ENCODE peak calls at places on chromosomes 5 and 9, in five cellular contexts. One of them, this sample, is unnamed.

GRCh38 chr9:95284667-95285066 is 32.8 kb downstream of the FANCC start:
- DNase-seq in K562: no peak
- DNase-seq in HepG2: no peak
- DNase-seq in SK-N-SH: no peak
- DNase-seq in fibroblast of lung: no peak
- DNase-seq in this sample: no peak

GRCh38 chr5:35308391-35308790 is 78.1 kb upstream of the PRLR start:
- DNase-seq in K562: no peak
- DNase-seq in HepG2: no peak
- DNase-seq in SK-N-SH: peak
- DNase-seq in fibroblast of lung: no peak
- DNase-seq in this sample: peak

GRCh38 chr5:112174959-112175594 is 244.0 kb downstream of the EPB41L4A start:
- DNase-seq in K562: peak
- DNase-seq in HepG2: peak
- DNase-seq in SK-N-SH: peak
- DNase-seq in fibroblast of lung: peak
- DNase-seq in this sample: peak

GRCh38 chr9:137382728-137383452 is 40.1 kb downstream of the EXD3 start:
- DNase-seq in K562: peak
- DNase-seq in HepG2: no peak
- DNase-seq in SK-N-SH: no peak
- DNase-seq in fibroblast of lung: no peak
- DNase-seq in this sample: peak

GRCh38 chr5:5371943-5372342 is 50.5 kb upstream of the ICE1 start:
- DNase-seq in K562: no peak
- DNase-seq in HepG2: no peak
- DNase-seq in SK-N-SH: no peak
- DNase-seq in fibroblast of lung: no peak
- DNase-seq in this sample: peak

GRCh38 chr5:150505041-150505511 is 2.9 kb upstream of the NDST1 start:
- DNase-seq in K562: no peak
- DNase-seq in HepG2: no peak
- DNase-seq in SK-N-SH: no peak
- DNase-seq in fibroblast of lung: no peak
- DNase-seq in this sample: no peak

GRCh38 chr5:176166427-176166826 is 71.8 kb upstream of the SIMC1 start:
- DNase-seq in K562: no peak
- DNase-seq in HepG2: no peak
- DNase-seq in SK-N-SH: no peak
- DNase-seq in fibroblast of lung: no peak
- DNase-seq in this sample: no peak

GRCh38 chr9:37243588-37244345 is 123.4 kb downstream of the ZCCHC7 start:
- DNase-seq in K562: no peak
- DNase-seq in HepG2: no peak
- DNase-seq in SK-N-SH: no peak
- DNase-seq in fibroblast of lung: no peak
- DNase-seq in this sample: no peak

GRCh38 chr5:119168401-119168800 is 97.5 kb downstream of the DMXL1 start:
- DNase-seq in K562: no peak
- DNase-seq in HepG2: no peak
- DNase-seq in SK-N-SH: no peak
- DNase-seq in fibroblast of lung: peak
- DNase-seq in this sample: no peak

GRCh38 chr5:67306997-67307580 is 110.5 kb upstream of the CD180 start:
- DNase-seq in K562: no peak
- DNase-seq in HepG2: no peak
- DNase-seq in SK-N-SH: no peak
- DNase-seq in fibroblast of lung: no peak
- DNase-seq in this sample: no peak

GRCh38 chr9:1046639-1047604 is 3.2 kb upstream of the DMRT2 start:
- DNase-seq in K562: no peak
- DNase-seq in HepG2: no peak
- DNase-seq in SK-N-SH: no peak
- DNase-seq in fibroblast of lung: no peak
- DNase-seq in this sample: no peak
- H3K9ac ChIP-seq in K562: no peak
- H3K9ac ChIP-seq in HepG2: no peak
- H3K9ac ChIP-seq in SK-N-SH: no peak
- H3K9ac ChIP-seq in fibroblast of lung: no peak
- H3K9ac ChIP-seq in this sample: no peak

DNA sequence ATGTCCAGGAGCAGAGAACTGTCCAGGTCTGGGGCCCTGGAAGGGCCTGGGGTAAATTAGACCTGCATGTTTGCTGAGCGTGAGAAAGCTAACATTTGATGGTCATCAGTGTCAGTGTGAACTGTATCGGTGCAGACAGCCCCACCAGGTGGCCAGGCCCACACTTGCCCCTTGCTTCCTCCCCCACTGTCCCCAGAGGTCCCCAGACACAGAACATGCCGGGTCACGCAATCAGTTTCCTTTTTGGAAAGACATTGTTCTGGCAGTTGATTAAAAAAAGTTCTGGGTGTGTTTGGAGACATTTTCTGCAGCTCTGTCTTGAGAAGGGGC is 1.5 kb downstream of the NKD2 start:
- DNase-seq in K562: no peak
- DNase-seq in HepG2: peak
- DNase-seq in SK-N-SH: no peak
- DNase-seq in fibroblast of lung: no peak
- DNase-seq in this sample: no peak
- TF ChIP-seq CTCF in K562: peak
- TF ChIP-seq CTCF in HepG2: peak
- TF ChIP-seq CTCF in SK-N-SH: no peak
- TF ChIP-seq CTCF in fibroblast of lung: no peak
- TF ChIP-seq CTCF in this sample: peak

DNA sequence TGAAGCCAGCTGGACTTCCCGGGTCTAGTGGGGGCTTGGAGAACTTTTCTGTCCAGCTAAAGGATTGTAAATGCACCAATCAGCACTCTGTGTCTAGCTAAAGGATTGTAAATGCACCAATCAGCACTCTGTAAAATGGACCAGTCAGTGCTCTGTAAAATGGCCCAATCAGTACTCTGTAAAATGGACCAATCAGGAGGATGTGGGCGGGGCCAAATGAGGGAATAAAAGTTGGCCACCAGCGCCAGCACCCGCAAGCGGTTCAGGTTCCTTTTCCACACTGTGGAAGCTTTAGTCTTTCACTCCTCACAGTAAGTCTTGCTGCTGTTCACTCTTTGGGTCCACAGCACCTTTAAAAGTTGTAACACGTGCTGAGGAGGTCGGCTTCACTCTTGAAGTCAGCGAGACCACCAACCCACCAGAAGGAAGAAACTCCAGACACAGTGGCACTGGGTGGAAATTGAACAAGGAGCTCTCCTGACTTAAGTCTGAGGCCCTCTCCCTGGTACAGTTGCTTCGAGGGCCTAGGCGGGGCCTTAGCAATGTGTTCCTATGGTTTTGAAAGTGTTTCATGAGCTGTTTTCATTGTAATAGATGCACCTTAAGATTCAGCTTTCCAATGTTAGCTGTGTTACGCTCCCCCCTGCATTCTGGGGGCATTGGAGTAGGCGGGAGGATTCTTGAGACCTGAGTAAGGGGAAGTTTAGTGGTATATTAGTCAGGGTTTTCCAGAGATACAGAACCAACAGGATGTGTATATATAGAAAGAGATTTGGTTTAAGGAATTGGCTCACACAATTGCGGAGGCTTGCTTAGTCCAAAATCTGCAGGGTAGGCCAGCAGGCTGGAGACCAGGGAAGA is 21.4 kb upstream of the MYO10 start:
- DNase-seq in K562: peak
- DNase-seq in HepG2: no peak
- DNase-seq in SK-N-SH: no peak
- DNase-seq in fibroblast of lung: peak
- DNase-seq in this sample: no peak
- H3K9ac ChIP-seq in K562: no peak
- H3K9ac ChIP-seq in HepG2: no peak
- H3K9ac ChIP-seq in SK-N-SH: peak
- H3K9ac ChIP-seq in fibroblast of lung: no peak
- H3K9ac ChIP-seq in this sample: no peak

GRCh38 chr5:61357745-61358144 is 25.7 kb downstream of the ZSWIM6 start:
- DNase-seq in K562: peak
- DNase-seq in HepG2: peak
- DNase-seq in SK-N-SH: no peak
- DNase-seq in fibroblast of lung: no peak
- DNase-seq in this sample: peak
- TF ChIP-seq CTCF in K562: peak
- TF ChIP-seq CTCF in HepG2: peak
- TF ChIP-seq CTCF in SK-N-SH: peak
- TF ChIP-seq CTCF in fibroblast of lung: peak
- TF ChIP-seq CTCF in this sample: peak

GRCh38 chr9:26205316-26205715 is 527.1 kb upstream of the TUSC1 start:
- DNase-seq in K562: no peak
- DNase-seq in HepG2: no peak
- DNase-seq in SK-N-SH: no peak
- DNase-seq in fibroblast of lung: no peak
- DNase-seq in this sample: no peak

GRCh38 chr9:26210338-26210851 is 532.2 kb upstream of the TUSC1 start:
- DNase-seq in K562: no peak
- DNase-seq in HepG2: no peak
- DNase-seq in SK-N-SH: no peak
- DNase-seq in fibroblast of lung: no peak
- DNase-seq in this sample: no peak
- H3K9ac ChIP-seq in K562: no peak
- H3K9ac ChIP-seq in HepG2: no peak
- H3K9ac ChIP-seq in SK-N-SH: no peak
- H3K9ac ChIP-seq in fibroblast of lung: no peak
- H3K9ac ChIP-seq in this sample: no peak

GRCh38 chr9:113139953-113140352 is 10.9 kb upstream of the SLC31A2 start:
- DNase-seq in K562: no peak
- DNase-seq in HepG2: no peak
- DNase-seq in SK-N-SH: no peak
- DNase-seq in fibroblast of lung: no peak
- DNase-seq in this sample: no peak

GRCh38 chr9:113148377-113148715 is 2.5 kb upstream of the SLC31A2 start:
- DNase-seq in K562: no peak
- DNase-seq in HepG2: no peak
- DNase-seq in SK-N-SH: no peak
- DNase-seq in fibroblast of lung: no peak
- DNase-seq in this sample: no peak

GRCh38 chr9:113138760-113139159 is 12.0 kb upstream of the SLC31A2 start:
- DNase-seq in K562: no peak
- DNase-seq in HepG2: peak
- DNase-seq in SK-N-SH: no peak
- DNase-seq in fibroblast of lung: no peak
- DNase-seq in this sample: no peak

GRCh38 chr9:113139225-113139829 is 11.5 kb upstream of the SLC31A2 start:
- DNase-seq in K562: no peak
- DNase-seq in HepG2: peak
- DNase-seq in SK-N-SH: no peak
- DNase-seq in fibroblast of lung: no peak
- DNase-seq in this sample: no peak

DNA sequence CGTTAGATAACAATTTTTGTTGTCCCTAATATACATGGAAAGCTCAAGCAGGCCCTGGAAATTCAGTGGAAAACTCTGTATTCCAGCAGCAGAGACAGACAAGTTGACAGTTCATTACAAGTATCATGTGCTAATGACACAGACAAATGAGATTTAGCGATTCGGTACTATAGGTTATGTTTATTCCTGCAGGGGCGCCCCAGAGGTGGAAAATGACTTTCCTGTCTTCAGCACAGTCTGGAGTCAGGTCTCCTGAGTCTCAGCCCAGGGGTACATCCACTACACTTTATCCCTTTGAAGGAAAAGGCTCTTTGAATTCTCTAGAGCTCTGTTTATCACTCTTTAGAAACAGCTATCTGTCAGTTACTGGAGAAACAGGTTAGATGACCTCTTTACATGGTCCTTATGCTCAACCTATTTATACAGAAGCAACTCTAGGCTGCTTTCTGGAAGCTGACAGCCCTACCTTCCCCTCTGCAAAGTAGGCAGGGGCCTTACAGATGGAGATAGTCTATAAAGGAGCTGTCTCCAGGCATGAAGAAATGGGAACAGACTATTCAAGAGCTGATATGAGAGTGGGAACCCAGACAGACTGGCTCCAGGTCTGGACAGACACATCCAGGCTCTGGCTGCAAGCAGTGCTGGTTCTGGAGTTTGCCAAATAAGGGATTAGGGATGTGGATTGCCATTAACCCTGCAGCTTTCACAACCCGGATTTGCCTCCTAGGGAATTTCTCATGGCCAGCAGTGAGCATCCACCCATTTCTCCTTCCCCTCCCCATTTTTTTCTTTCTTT is 7.2 kb upstream of the SLC31A2 start:
- DNase-seq in K562: no peak
- DNase-seq in HepG2: no peak
- DNase-seq in SK-N-SH: no peak
- DNase-seq in fibroblast of lung: no peak
- DNase-seq in this sample: no peak
- TF ChIP-seq CTCF in K562: no peak
- TF ChIP-seq CTCF in HepG2: no peak
- TF ChIP-seq CTCF in SK-N-SH: no peak
- TF ChIP-seq CTCF in fibroblast of lung: no peak
- TF ChIP-seq CTCF in this sample: no peak

DNA sequence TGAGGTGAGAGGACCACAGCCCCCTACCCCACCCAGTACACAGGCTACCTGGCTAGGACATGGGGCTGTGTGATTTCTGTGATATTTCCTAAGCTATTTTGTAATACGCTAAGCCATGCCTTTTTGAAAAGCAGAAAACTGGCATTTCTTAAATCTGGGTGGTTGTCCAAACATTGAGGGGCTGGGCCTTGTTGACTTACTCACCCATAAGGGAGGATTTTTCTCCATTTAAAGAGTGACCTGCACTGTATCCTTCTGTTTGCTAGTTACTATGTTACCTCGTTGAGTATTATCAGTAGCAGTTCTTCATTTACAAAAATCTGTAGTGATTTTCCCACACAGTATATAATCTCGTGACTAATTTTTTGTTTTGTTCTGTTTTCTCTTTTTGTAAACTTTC is 117.5 kb upstream of the OTULINL start:
- DNase-seq in K562: no peak
- DNase-seq in HepG2: no peak
- DNase-seq in SK-N-SH: no peak
- DNase-seq in fibroblast of lung: no peak
- DNase-seq in this sample: no peak
- H3K9ac ChIP-seq in K562: no peak
- H3K9ac ChIP-seq in HepG2: no peak
- H3K9ac ChIP-seq in SK-N-SH: no peak
- H3K9ac ChIP-seq in fibroblast of lung: no peak
- H3K9ac ChIP-seq in this sample: no peak

GRCh38 chr9:28073278-28073677 is 500.0 kb upstream of the C9orf72 start:
- DNase-seq in K562: peak
- DNase-seq in HepG2: peak
- DNase-seq in SK-N-SH: peak
- DNase-seq in fibroblast of lung: peak
- DNase-seq in this sample: peak
- TF ChIP-seq CTCF in K562: no peak
- TF ChIP-seq CTCF in HepG2: peak
- TF ChIP-seq CTCF in SK-N-SH: peak
- TF ChIP-seq CTCF in fibroblast of lung: peak
- TF ChIP-seq CTCF in this sample: peak

This sample was measured in endodermal cell.